ENCODE peak calls at places on chromosomes 12 and 14, in six cellular contexts. Z is body of pancreas; F is endothelial cell; S is activated T-cell treated with anti-CD3 and anti-CD28 coated beads, Interleukin-2, amount 50 U/mL, for 72 hours; W is NCI-H2171 treated with DMSO at 0.1 percent for 48 hours; I is substantia nigra. L is an unnamed sample.
A peak's percentile ranks its signal among the peaks of the same experiment; 100 is the strongest.

GRCh38 chr12:99619389-99620158 is 28.0 kb upstream of the GARIN6 start:
- DNase-seq in I (no peak), Z (no peak), S (peak; percentile 2), F (no peak), W (peak; percentile 42), L (no peak)

GRCh38 chr12:77947326-77947725 is 116.6 kb downstream of the NAV3 start:
- DNase-seq in S (no peak), Z (no peak), F (no peak), W (no peak), I (no peak), L (no peak)

GRCh38 chr12:31985832-31986231 is 26.6 kb downstream of the RESF1 start:
- DNase-seq in I (no peak), Z (no peak), S (no peak), W (no peak), F (no peak), L (no peak)

GRCh38 chr12:56103823-56104108 is 593 bp upstream of the PA2G4 start:
- DNase-seq in F (no peak), W (no peak), S (no peak), Z (no peak), I (no peak), L (no peak)

GRCh38 chr12:59069481-59069880 is 149.2 kb upstream of the LRIG3 start:
- DNase-seq in S (no peak), W (no peak), Z (no peak), I (no peak), F (no peak), L (no peak)

GRCh38 chr12:71194657-71195056 is 36.9 kb upstream of the TSPAN8 start:
- DNase-seq in Z (no peak), F (no peak), S (no peak), W (no peak), I (no peak), L (no peak)

GRCh38 chr14:56895154-56895553 is 84.9 kb upstream of the OTX2 start:
- DNase-seq in W (no peak), I (no peak), Z (no peak), S (no peak), F (no peak), L (no peak)

GRCh38 chr12:95484524-95484923 is 10.6 kb downstream of the METAP2 start:
- DNase-seq in F (no peak), W (no peak), S (no peak), I (no peak), Z (no peak), L (no peak)

GRCh38 chr14:95467232-95467631 is 49.2 kb downstream of the SYNE3 start:
- DNase-seq in S (no peak), F (no peak), Z (no peak), W (no peak), I (no peak), L (no peak)

GRCh38 chr12:6759741-6760140 is 6.4 kb upstream of the PTMS start:
- DNase-seq in W (no peak), I (no peak), Z (no peak), S (no peak), F (no peak), L (no peak)

GRCh38 chr14:64796369-64796768 is 83.3 kb downstream of the SPTB start:
- DNase-seq in Z (no peak), F (no peak), I (no peak), W (no peak), S (no peak), L (no peak)

GRCh38 chr14:80055912-80056801 is 155.1 kb downstream of the DIO2 start:
- DNase-seq in W (peak; percentile 69), S (no peak), F (peak; percentile 53), I (peak; percentile 27), Z (peak; percentile 51), L (no peak)

GRCh38 chr12:109728921-109729836 is 15.6 kb downstream of the FAM222A start:
- DNase-seq in S (no peak), I (no peak), W (peak; percentile 80), Z (peak; percentile 6), F (no peak), L (no peak)

GRCh38 chr12:77591959-77592358 is 238.7 kb upstream of the NAV3 start:
- DNase-seq in W (peak; percentile 79), F (no peak), S (no peak), Z (peak; percentile 19), I (peak; percentile 6), L (no peak)

GRCh38 chr12:129839679-129840078 is 64.1 kb downstream of the TMEM132D start:
- DNase-seq in S (no peak), W (no peak), I (no peak), Z (no peak), F (no peak), L (no peak)

GRCh38 chr14:104171029-104171697 is 32.8 kb downstream of the KIF26A start:
- DNase-seq in F (no peak), S (no peak), W (no peak), I (no peak), Z (peak; percentile 72), L (no peak)

GRCh38 chr12:57591567-57592325 is 754 bp downstream of the PIP4K2C start:
- DNase-seq in S (no peak), I (peak; percentile 15), W (no peak), Z (peak; percentile 38), F (peak; percentile 33), L (no peak)

GRCh38 chr12:115337693-115338543 is 653.9 kb upstream of the TBX3 start:
- DNase-seq in S (no peak), W (peak; percentile 2), I (no peak), Z (peak; percentile 16), F (no peak), L (no peak)

GRCh38 chr12:24773996-24774395 is 174.9 kb downstream of the BCAT1 start:
- DNase-seq in F (no peak), S (no peak), I (no peak), Z (no peak), W (no peak), L (no peak)

GRCh38 chr14:25032092-25032784 is 17.7 kb downstream of the STXBP6 start:
- DNase-seq in Z (no peak), S (peak; percentile 6), W (no peak), I (no peak), F (no peak), L (no peak)

GRCh38 chr12:48827513-48828096 is 9.3 kb downstream of the CACNB3 start:
- DNase-seq in W (no peak), S (no peak), F (no peak), Z (no peak), I (no peak), L (no peak)

GRCh38 chr14:60093606-60094005 is 1.9 kb downstream of the PCNX4 start:
- DNase-seq in F (no peak), W (peak; percentile 23), I (no peak), Z (no peak), S (no peak), L (no peak)